ENCODE peak calls at places on chromosomes 4 and X, in ten cellular contexts. S, N, C, E, H, D, R, F, G and A are unnamed samples.

GRCh38 chr4:111399523-111400135 is 745.6 kb upstream of the FAM241A start:
- DNase-seq in G (peak), H (no peak), S (no peak), F (no peak), N (no peak), D (no peak), C (no peak), R (no peak), E (no peak), A (no peak)

GRCh38 chr4:19844436-19844835 is 407.3 kb upstream of the SLIT2 start:
- DNase-seq in D (no peak), E (no peak), C (no peak), H (no peak), F (no peak), N (no peak), G (peak), S (no peak), R (no peak), A (no peak)

GRCh38 chr4:26021417-26022345 is 107.7 kb downstream of the SMIM20 start:
- DNase-seq in R (no peak), D (no peak), S (no peak), F (no peak), H (no peak), C (peak), N (no peak), E (no peak), G (no peak), A (no peak)

GRCh38 chr4:118918388-118918787 is 29.7 kb downstream of the SYNPO2 start:
- DNase-seq in N (no peak), F (no peak), H (no peak), C (no peak), D (no peak), E (no peak), S (no peak), G (peak), R (no peak), A (no peak)

GRCh38 chr4:76016383-76016782 is 6.9 kb downstream of the CXCL10 start:
- DNase-seq in C (no peak), N (no peak), D (no peak), H (no peak), R (no peak), F (no peak), G (no peak), E (no peak), S (no peak), A (no peak)

GRCh38 chr4:87973283-87974169 is 2.0 kb upstream of the SPP1 start:
- DNase-seq in F (no peak), G (peak), D (peak), H (no peak), N (no peak), R (peak), E (no peak), C (peak), S (peak), A (peak)

GRCh38 chr4:39324897-39325613 is 41.1 kb downstream of the RFC1 start:
- DNase-seq in F (no peak), N (no peak), G (no peak), H (no peak), D (no peak), S (no peak), E (no peak), C (no peak), R (no peak), A (no peak)

GRCh38 chrX:151391722-151392121 is 5.3 kb upstream of the VMA21 start:
- DNase-seq in H (no peak), R (no peak), E (no peak), D (no peak), G (no peak), N (no peak), C (no peak), S (no peak), F (no peak), A (no peak)

GRCh38 chrX:52988985-52989917 is 30.9 kb upstream of the FAM156A start:
- DNase-seq in R (no peak), D (no peak), H (no peak), S (no peak), C (no peak), N (peak), E (no peak), G (no peak), F (peak), A (no peak)

GRCh38 chrX:153908219-153908875 is 3.9 kb downstream of the AVPR2 start:
- DNase-seq in N (no peak), C (no peak), R (no peak), S (no peak), F (peak), H (no peak), E (no peak), G (no peak), D (no peak), A (no peak)

GRCh38 chr4:121696641-121697461 is at the start of gene ANXA5:
- DNase-seq in D (peak), C (peak), F (peak), G (peak), R (peak), N (no peak), S (peak), E (peak), H (peak), A (peak)
- TF ChIP-seq POLR2A in D (no peak), C (peak), F (peak), G (peak), R (no peak), N (peak), S (no peak), E (peak), H (peak), A (peak)

GRCh38 chrX:107721966-107722707 is 53.5 kb downstream of the TSC22D3 start:
- DNase-seq in F (no peak), C (no peak), R (no peak), H (no peak), N (no peak), E (no peak), D (no peak), G (no peak), S (no peak), A (no peak)
- H3K27ac ChIP-seq in F (peak), C (no peak), R (peak), H (peak), N (peak), E (peak), D (peak), G (no peak), S (peak), A (peak)

GRCh38 chrX:49922291-49923241 is at the start of gene CLCN5:
- DNase-seq in D (peak), N (peak), S (peak), E (peak), C (peak), R (peak), H (peak), G (peak), F (peak), A (peak)
- TF ChIP-seq POLR2A in D (peak), N (peak), S (no peak), E (no peak), C (peak), R (peak), H (no peak), G (no peak), F (no peak), A (peak)

DNA sequence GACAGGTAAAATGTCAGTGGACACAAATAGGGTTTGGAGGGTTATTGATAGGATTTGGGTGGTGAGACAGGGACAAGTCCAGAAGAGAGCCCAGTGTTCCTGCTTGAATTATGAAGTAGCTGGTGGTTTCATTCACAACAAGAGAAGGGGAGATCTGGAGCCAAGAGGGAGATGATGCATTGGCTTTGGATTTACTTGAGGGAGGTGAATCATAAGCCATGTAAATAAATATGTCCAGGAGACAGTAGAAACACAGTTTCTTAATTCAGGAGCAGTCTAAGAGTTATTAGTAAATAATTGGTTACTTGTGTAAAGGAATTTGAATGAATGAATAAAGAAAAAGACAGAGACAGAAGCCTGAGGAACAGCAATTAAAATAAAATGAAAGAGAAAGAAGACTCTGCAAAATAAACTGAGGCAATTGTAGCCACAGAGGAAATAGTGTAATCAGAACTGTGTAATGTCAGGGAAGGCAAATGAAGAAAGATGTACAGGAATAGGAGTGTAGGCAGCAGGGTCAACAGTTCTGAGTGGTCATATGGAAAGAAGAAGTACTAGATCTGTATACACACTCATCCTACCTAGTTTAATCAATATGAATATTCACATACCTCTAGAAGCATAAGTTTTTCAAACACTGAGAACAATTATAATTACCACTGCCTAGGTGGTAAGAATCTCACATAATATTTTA is 50.2 kb upstream of the CXCL8 start:
- DNase-seq in D (no peak), F (no peak), G (peak), S (no peak), E (no peak), H (no peak), R (no peak), N (no peak), C (no peak), A (no peak)
- H3K27ac ChIP-seq in D (no peak), F (no peak), G (no peak), S (no peak), E (no peak), H (no peak), R (no peak), N (no peak), C (no peak), A (no peak)